ENCODE peak calls at places on chromosome 7, in ten cellular contexts. One of them, this sample, is unnamed. For H3K4me1 and H3K9me3, the result is how much of the 10 kb centered on the place peaks cover.

GRCh38 chr7:24152356-24152755 is 131.6 kb upstream of the NPY start:
- DNase-seq in mucosa of descending colon: peak
- DNase-seq in lung: no peak
- DNase-seq in esophagus squamous epithelium: no peak
- DNase-seq in CD4-positive, CD25-positive, alpha-beta regulatory T cell: no peak
- DNase-seq in A549: no peak
- DNase-seq in aorta: no peak
- DNase-seq in transverse colon: peak
- DNase-seq in Karpas-422: no peak
- DNase-seq in neuronal stem cell: no peak
- DNase-seq in this sample: no peak

GRCh38 chr7:155228459-155228845 is 69.2 kb upstream of the INSIG1 start:
- DNase-seq in mucosa of descending colon: no peak
- DNase-seq in lung: no peak
- DNase-seq in esophagus squamous epithelium: no peak
- DNase-seq in CD4-positive, CD25-positive, alpha-beta regulatory T cell: no peak
- DNase-seq in A549: no peak
- DNase-seq in aorta: no peak
- DNase-seq in transverse colon: no peak
- DNase-seq in Karpas-422: no peak
- DNase-seq in neuronal stem cell: no peak
- DNase-seq in this sample: no peak

GRCh38 chr7:51214098-51214497 is 102.5 kb downstream of the COBL start:
- DNase-seq in mucosa of descending colon: no peak
- DNase-seq in lung: no peak
- DNase-seq in esophagus squamous epithelium: no peak
- DNase-seq in CD4-positive, CD25-positive, alpha-beta regulatory T cell: no peak
- DNase-seq in A549: no peak
- DNase-seq in aorta: no peak
- DNase-seq in transverse colon: no peak
- DNase-seq in Karpas-422: no peak
- DNase-seq in neuronal stem cell: no peak
- DNase-seq in this sample: no peak

GRCh38 chr7:82816272-82816671 is 346.4 kb downstream of the PCLO start:
- DNase-seq in mucosa of descending colon: no peak
- DNase-seq in lung: no peak
- DNase-seq in esophagus squamous epithelium: no peak
- DNase-seq in CD4-positive, CD25-positive, alpha-beta regulatory T cell: no peak
- DNase-seq in A549: no peak
- DNase-seq in aorta: no peak
- DNase-seq in transverse colon: no peak
- DNase-seq in Karpas-422: no peak
- DNase-seq in neuronal stem cell: no peak
- DNase-seq in this sample: no peak

GRCh38 chr7:43914795-43915194 is 8.4 kb upstream of the URGCP start:
- DNase-seq in mucosa of descending colon: no peak
- DNase-seq in lung: no peak
- DNase-seq in esophagus squamous epithelium: no peak
- DNase-seq in CD4-positive, CD25-positive, alpha-beta regulatory T cell: no peak
- DNase-seq in A549: no peak
- DNase-seq in aorta: no peak
- DNase-seq in transverse colon: no peak
- DNase-seq in Karpas-422: no peak
- DNase-seq in neuronal stem cell: no peak
- DNase-seq in this sample: no peak

GRCh38 chr7:132815130-132815529 is 238.9 kb upstream of the PLXNA4 start:
- DNase-seq in mucosa of descending colon: no peak
- DNase-seq in lung: no peak
- DNase-seq in esophagus squamous epithelium: no peak
- DNase-seq in CD4-positive, CD25-positive, alpha-beta regulatory T cell: no peak
- DNase-seq in A549: no peak
- DNase-seq in aorta: no peak
- DNase-seq in transverse colon: no peak
- DNase-seq in Karpas-422: no peak
- DNase-seq in neuronal stem cell: no peak
- DNase-seq in this sample: no peak

GRCh38 chr7:126570845-126571244 is 681.9 kb downstream of the GRM8 start:
- DNase-seq in mucosa of descending colon: no peak
- DNase-seq in lung: no peak
- DNase-seq in esophagus squamous epithelium: no peak
- DNase-seq in CD4-positive, CD25-positive, alpha-beta regulatory T cell: no peak
- DNase-seq in A549: no peak
- DNase-seq in aorta: no peak
- DNase-seq in transverse colon: no peak
- DNase-seq in Karpas-422: no peak
- DNase-seq in neuronal stem cell: no peak
- DNase-seq in this sample: no peak

GRCh38 chr7:16395121-16395520 is 26.2 kb downstream of the CRPPA start:
- DNase-seq in mucosa of descending colon: no peak
- DNase-seq in lung: no peak
- DNase-seq in esophagus squamous epithelium: no peak
- DNase-seq in CD4-positive, CD25-positive, alpha-beta regulatory T cell: no peak
- DNase-seq in A549: no peak
- DNase-seq in aorta: no peak
- DNase-seq in transverse colon: no peak
- DNase-seq in Karpas-422: no peak
- DNase-seq in neuronal stem cell: no peak
- DNase-seq in this sample: no peak

GRCh38 chr7:43405948-43406347 is 177.0 kb upstream of the STK17A start:
- DNase-seq in mucosa of descending colon: no peak
- DNase-seq in lung: no peak
- DNase-seq in esophagus squamous epithelium: no peak
- DNase-seq in CD4-positive, CD25-positive, alpha-beta regulatory T cell: no peak
- DNase-seq in A549: no peak
- DNase-seq in aorta: no peak
- DNase-seq in transverse colon: no peak
- DNase-seq in Karpas-422: no peak
- DNase-seq in neuronal stem cell: no peak
- DNase-seq in this sample: no peak

GRCh38 chr7:13903997-13904396 is 85.5 kb downstream of the ETV1 start:
- DNase-seq in mucosa of descending colon: no peak
- DNase-seq in lung: no peak
- DNase-seq in esophagus squamous epithelium: no peak
- DNase-seq in CD4-positive, CD25-positive, alpha-beta regulatory T cell: no peak
- DNase-seq in A549: no peak
- DNase-seq in aorta: no peak
- DNase-seq in transverse colon: no peak
- DNase-seq in Karpas-422: no peak
- DNase-seq in neuronal stem cell: no peak
- DNase-seq in this sample: no peak
- H3K4me3 ChIP-seq in mucosa of descending colon: no peak
- H3K4me3 ChIP-seq in lung: no peak
- H3K4me3 ChIP-seq in esophagus squamous epithelium: no peak
- H3K4me3 ChIP-seq in CD4-positive, CD25-positive, alpha-beta regulatory T cell: no peak
- H3K4me3 ChIP-seq in A549: no peak
- H3K4me3 ChIP-seq in aorta: no peak
- H3K4me3 ChIP-seq in transverse colon: no peak
- H3K4me3 ChIP-seq in Karpas-422: no peak
- H3K4me3 ChIP-seq in neuronal stem cell: no peak
- H3K4me3 ChIP-seq in this sample: no peak

DNA sequence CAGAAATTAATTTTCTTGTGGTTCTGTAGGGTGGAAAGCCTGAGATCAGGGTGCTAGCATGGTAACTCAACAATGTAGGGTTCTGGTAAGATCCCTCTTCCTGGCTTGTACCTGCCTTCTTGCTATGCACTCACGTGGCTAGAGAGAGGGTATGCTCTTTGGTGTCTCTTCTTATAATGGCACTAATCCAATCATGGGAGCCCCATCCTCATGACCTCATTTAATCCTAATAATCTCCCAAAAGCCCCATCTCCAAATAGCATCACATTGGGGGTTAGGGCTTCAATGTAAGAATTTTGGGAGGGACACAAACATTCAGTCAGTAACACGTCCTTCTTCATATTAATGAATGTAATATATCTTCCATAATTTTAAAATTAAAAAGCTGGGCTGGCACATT is 39.6 kb upstream of the FAM133B start:
- DNase-seq in mucosa of descending colon: no peak
- DNase-seq in lung: no peak
- DNase-seq in esophagus squamous epithelium: no peak
- DNase-seq in CD4-positive, CD25-positive, alpha-beta regulatory T cell: no peak
- DNase-seq in A549: no peak
- DNase-seq in aorta: no peak
- DNase-seq in transverse colon: no peak
- DNase-seq in Karpas-422: no peak
- DNase-seq in neuronal stem cell: no peak
- DNase-seq in this sample: no peak
- H3K4me1 ChIP-seq in mucosa of descending colon: under half
- H3K4me1 ChIP-seq in lung: under half
- H3K4me1 ChIP-seq in esophagus squamous epithelium: under half
- H3K4me1 ChIP-seq in CD4-positive, CD25-positive, alpha-beta regulatory T cell: under half
- H3K4me1 ChIP-seq in A549: under half
- H3K4me1 ChIP-seq in aorta: under half
- H3K4me1 ChIP-seq in transverse colon: under half
- H3K4me1 ChIP-seq in Karpas-422: under half
- H3K4me1 ChIP-seq in neuronal stem cell: under half
- H3K4me1 ChIP-seq in this sample: under half

GRCh38 chr7:159229683-159230475 is 85.2 kb upstream of the VIPR2 start:
- DNase-seq in mucosa of descending colon: no peak
- DNase-seq in lung: no peak
- DNase-seq in esophagus squamous epithelium: no peak
- DNase-seq in CD4-positive, CD25-positive, alpha-beta regulatory T cell: no peak
- DNase-seq in A549: no peak
- DNase-seq in aorta: no peak
- DNase-seq in transverse colon: no peak
- DNase-seq in Karpas-422: no peak
- DNase-seq in neuronal stem cell: no peak
- DNase-seq in this sample: no peak
- H3K9me3 ChIP-seq in mucosa of descending colon: under half
- H3K9me3 ChIP-seq in lung: under half
- H3K9me3 ChIP-seq in esophagus squamous epithelium: under half
- H3K9me3 ChIP-seq in CD4-positive, CD25-positive, alpha-beta regulatory T cell: under half
- H3K9me3 ChIP-seq in A549: under half
- H3K9me3 ChIP-seq in aorta: under half
- H3K9me3 ChIP-seq in transverse colon: under half
- H3K9me3 ChIP-seq in Karpas-422: under half
- H3K9me3 ChIP-seq in neuronal stem cell: under half
- H3K9me3 ChIP-seq in this sample: under half

DNA sequence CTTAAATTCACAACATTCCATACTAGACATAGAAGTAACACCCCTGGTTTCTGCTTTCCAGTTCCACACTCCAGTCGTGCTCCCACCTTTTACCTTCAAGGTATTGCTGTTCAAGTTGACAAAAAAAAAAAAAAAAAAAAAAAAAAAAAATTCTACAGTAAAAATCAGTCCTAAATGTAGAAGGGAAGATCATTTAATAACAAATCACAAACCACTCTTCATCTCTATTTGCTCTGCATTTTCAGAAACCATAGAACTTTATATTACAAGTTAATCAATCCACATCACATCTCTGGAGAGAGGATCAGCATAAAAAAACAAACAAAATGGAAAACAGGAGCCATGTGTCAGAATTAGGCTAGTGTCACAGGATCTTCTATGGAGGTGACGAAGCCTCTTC is 206.3 kb upstream of the KLF14 start:
- DNase-seq in mucosa of descending colon: no peak
- DNase-seq in lung: no peak
- DNase-seq in esophagus squamous epithelium: no peak
- DNase-seq in CD4-positive, CD25-positive, alpha-beta regulatory T cell: no peak
- DNase-seq in A549: no peak
- DNase-seq in aorta: no peak
- DNase-seq in transverse colon: no peak
- DNase-seq in Karpas-422: no peak
- DNase-seq in neuronal stem cell: no peak
- DNase-seq in this sample: no peak
- H3K4me3 ChIP-seq in mucosa of descending colon: peak
- H3K4me3 ChIP-seq in lung: no peak
- H3K4me3 ChIP-seq in esophagus squamous epithelium: peak
- H3K4me3 ChIP-seq in CD4-positive, CD25-positive, alpha-beta regulatory T cell: peak
- H3K4me3 ChIP-seq in A549: peak
- H3K4me3 ChIP-seq in aorta: no peak
- H3K4me3 ChIP-seq in transverse colon: peak
- H3K4me3 ChIP-seq in Karpas-422: no peak
- H3K4me3 ChIP-seq in neuronal stem cell: no peak
- H3K4me3 ChIP-seq in this sample: peak

DNA sequence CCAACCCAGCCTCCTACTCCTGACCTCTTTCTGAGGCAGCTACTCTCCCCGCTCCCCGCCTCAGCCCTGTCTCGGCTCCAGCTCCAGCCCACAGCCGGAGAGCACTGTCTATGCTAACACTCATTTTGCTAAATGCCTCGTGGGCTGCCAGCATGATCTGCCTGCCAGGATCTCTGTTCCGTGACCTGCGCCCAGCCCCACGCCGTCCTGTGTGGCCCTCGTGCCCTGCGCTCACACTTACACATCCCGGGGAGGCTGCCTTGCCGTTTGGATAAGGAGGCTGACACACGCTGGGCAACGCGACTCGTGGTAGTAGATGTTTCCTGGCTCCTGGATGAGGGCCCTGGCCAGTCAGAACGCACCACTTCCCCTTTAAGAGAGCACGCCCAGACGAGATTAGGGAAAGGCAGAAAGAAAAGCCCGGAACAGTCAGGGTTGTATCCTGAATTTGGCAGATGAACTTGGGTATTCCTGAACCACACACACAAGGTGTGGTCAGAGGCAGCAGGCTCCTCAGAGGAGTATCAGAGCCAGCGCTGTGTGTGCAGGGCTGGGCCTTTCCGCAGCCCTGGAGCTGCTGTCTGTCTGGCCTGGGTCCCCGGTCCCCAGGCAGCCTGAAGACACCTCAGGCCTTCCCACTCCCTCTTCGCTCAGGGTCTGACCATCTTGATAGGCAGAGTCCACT is 97.7 kb upstream of the EFCAB10 start:
- DNase-seq in mucosa of descending colon: peak
- DNase-seq in lung: peak
- DNase-seq in esophagus squamous epithelium: no peak
- DNase-seq in CD4-positive, CD25-positive, alpha-beta regulatory T cell: peak
- DNase-seq in A549: no peak
- DNase-seq in aorta: peak
- DNase-seq in transverse colon: peak
- DNase-seq in Karpas-422: peak
- DNase-seq in neuronal stem cell: no peak
- DNase-seq in this sample: no peak
- H3K4me1 ChIP-seq in mucosa of descending colon: under half
- H3K4me1 ChIP-seq in lung: under half
- H3K4me1 ChIP-seq in esophagus squamous epithelium: under half
- H3K4me1 ChIP-seq in CD4-positive, CD25-positive, alpha-beta regulatory T cell: half or more
- H3K4me1 ChIP-seq in A549: under half
- H3K4me1 ChIP-seq in aorta: under half
- H3K4me1 ChIP-seq in transverse colon: under half
- H3K4me1 ChIP-seq in Karpas-422: under half
- H3K4me1 ChIP-seq in neuronal stem cell: under half
- H3K4me1 ChIP-seq in this sample: under half

DNA sequence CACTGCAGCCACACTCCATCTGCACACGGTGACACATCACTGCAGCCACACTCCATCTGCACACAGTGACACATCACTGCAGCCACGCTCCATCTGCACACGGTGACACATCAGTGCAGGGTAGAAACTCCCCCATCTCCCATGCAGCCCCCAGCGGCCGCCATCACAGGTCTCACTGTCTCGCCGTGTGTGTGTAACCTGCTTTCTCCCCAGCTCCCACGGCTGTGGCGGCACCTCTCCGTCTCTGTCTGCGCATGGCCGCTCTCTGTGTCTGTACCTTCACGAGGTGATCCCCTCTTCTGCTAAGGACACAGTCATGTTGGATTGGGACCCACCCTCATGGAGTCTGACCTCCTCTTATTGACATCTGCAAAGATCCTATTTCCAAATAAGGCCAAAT is 527.4 kb downstream of the PTPRN2 start:
- DNase-seq in mucosa of descending colon: no peak
- DNase-seq in lung: no peak
- DNase-seq in esophagus squamous epithelium: no peak
- DNase-seq in CD4-positive, CD25-positive, alpha-beta regulatory T cell: no peak
- DNase-seq in A549: no peak
- DNase-seq in aorta: no peak
- DNase-seq in transverse colon: no peak
- DNase-seq in Karpas-422: no peak
- DNase-seq in neuronal stem cell: no peak
- DNase-seq in this sample: no peak
- H3K9me3 ChIP-seq in mucosa of descending colon: under half
- H3K9me3 ChIP-seq in lung: under half
- H3K9me3 ChIP-seq in esophagus squamous epithelium: under half
- H3K9me3 ChIP-seq in CD4-positive, CD25-positive, alpha-beta regulatory T cell: under half
- H3K9me3 ChIP-seq in A549: under half
- H3K9me3 ChIP-seq in aorta: under half
- H3K9me3 ChIP-seq in transverse colon: under half
- H3K9me3 ChIP-seq in Karpas-422: under half
- H3K9me3 ChIP-seq in neuronal stem cell: under half
- H3K9me3 ChIP-seq in this sample: under half